ENCODE peak calls at places on chromosomes 7 and 10, in five cellular contexts. One of them, this sample, is unnamed.

GRCh38 chr10:19683965-19684364 is 132.3 kb upstream of the PLXDC2 start:
- DNase-seq in tibial artery: no peak
- DNase-seq in NCI-H1105 treated with DMSO at 0.1 percent for 48 hours: no peak
- DNase-seq in upper lobe of right lung: no peak
- DNase-seq in HFF-Myc: no peak
- DNase-seq in this sample: no peak

GRCh38 chr7:151060113-151060415 is 675 bp downstream of the SLC4A2 start:
- DNase-seq in NCI-H1105 treated with DMSO at 0.1 percent for 48 hours: no peak
- DNase-seq in HFF-Myc: no peak
- DNase-seq in tibial artery: no peak
- DNase-seq in upper lobe of right lung: no peak
- DNase-seq in this sample: no peak

GRCh38 chr7:127824682-127825081 is 172.7 kb downstream of the SND1 start:
- DNase-seq in HFF-Myc: no peak
- DNase-seq in upper lobe of right lung: no peak
- DNase-seq in NCI-H1105 treated with DMSO at 0.1 percent for 48 hours: no peak
- DNase-seq in tibial artery: no peak
- DNase-seq in this sample: no peak

GRCh38 chr10:126268104-126268900 is 120.0 kb downstream of the ADAM12 start:
- DNase-seq in upper lobe of right lung: no peak
- DNase-seq in HFF-Myc: no peak
- DNase-seq in tibial artery: no peak
- DNase-seq in NCI-H1105 treated with DMSO at 0.1 percent for 48 hours: no peak
- DNase-seq in this sample: no peak

GRCh38 chr10:43879742-43880141 is 231.1 kb upstream of the ZNF32 start:
- DNase-seq in NCI-H1105 treated with DMSO at 0.1 percent for 48 hours: no peak
- DNase-seq in tibial artery: no peak
- DNase-seq in HFF-Myc: no peak
- DNase-seq in upper lobe of right lung: no peak
- DNase-seq in this sample: no peak

GRCh38 chr10:71396084-71396713 is 521 bp upstream of the CDH23 start:
- DNase-seq in HFF-Myc: no peak
- DNase-seq in upper lobe of right lung: peak; percentile 68
- DNase-seq in NCI-H1105 treated with DMSO at 0.1 percent for 48 hours: peak; percentile 70
- DNase-seq in tibial artery: no peak
- DNase-seq in this sample: peak; percentile 71

GRCh38 chr7:23622469-23622868 is 25.3 kb downstream of the CCDC126 start:
- DNase-seq in upper lobe of right lung: no peak
- DNase-seq in HFF-Myc: no peak
- DNase-seq in NCI-H1105 treated with DMSO at 0.1 percent for 48 hours: no peak
- DNase-seq in tibial artery: no peak
- DNase-seq in this sample: no peak

GRCh38 chr10:130905386-130905785 is 406.1 kb downstream of the TCERG1L start:
- DNase-seq in tibial artery: no peak
- DNase-seq in NCI-H1105 treated with DMSO at 0.1 percent for 48 hours: no peak
- DNase-seq in upper lobe of right lung: no peak
- DNase-seq in HFF-Myc: no peak
- DNase-seq in this sample: no peak

GRCh38 chr10:48606530-48607355 is 1.9 kb upstream of the ARHGAP22 start:
- DNase-seq in HFF-Myc: peak; percentile 79
- DNase-seq in upper lobe of right lung: no peak
- DNase-seq in NCI-H1105 treated with DMSO at 0.1 percent for 48 hours: no peak
- DNase-seq in tibial artery: peak; percentile 82
- DNase-seq in this sample: no peak

GRCh38 chr10:3754727-3755439 is 30.1 kb downstream of the KLF6 start:
- DNase-seq in NCI-H1105 treated with DMSO at 0.1 percent for 48 hours: no peak
- DNase-seq in tibial artery: no peak
- DNase-seq in HFF-Myc: no peak
- DNase-seq in upper lobe of right lung: no peak
- DNase-seq in this sample: no peak

GRCh38 chr7:33503014-33503413 is 373.6 kb downstream of the BBS9 start:
- DNase-seq in upper lobe of right lung: no peak
- DNase-seq in tibial artery: no peak
- DNase-seq in NCI-H1105 treated with DMSO at 0.1 percent for 48 hours: peak; percentile 13
- DNase-seq in HFF-Myc: no peak
- DNase-seq in this sample: no peak

GRCh38 chr7:108498481-108498880 is 27.5 kb downstream of the PNPLA8 start:
- DNase-seq in upper lobe of right lung: no peak
- DNase-seq in HFF-Myc: no peak
- DNase-seq in tibial artery: no peak
- DNase-seq in NCI-H1105 treated with DMSO at 0.1 percent for 48 hours: no peak
- DNase-seq in this sample: no peak